ENCODE peak calls at places on chromosomes 11 and 22, in six cellular contexts. Z is germinal center, X is HTR-8/SVneo, L is astrocyte of the spinal cord, W is CD14-positive monocyte, T is NCI-H345. N is an unnamed sample.

GRCh38 chr11:65645710-65646109 is 7.8 kb downstream of the SIPA1 start:
- DNase-seq in Z (no peak), X (no peak), L (peak), W (no peak), T (no peak), N (no peak)

GRCh38 chr11:86686531-86686930 is 14.1 kb upstream of the ME3 start:
- DNase-seq in Z (no peak), X (no peak), L (no peak), W (no peak), T (no peak), N (no peak)

GRCh38 chr11:43582024-43582836 is 98.3 kb upstream of the HSD17B12 start:
- DNase-seq in Z (no peak), X (no peak), L (no peak), W (no peak), T (no peak), N (no peak)

GRCh38 chr22:20437253-20438065 is at the start of gene SCARF2:
- DNase-seq in Z (no peak), X (peak), L (peak), W (no peak), T (no peak), N (no peak)

GRCh38 chr22:39925273-39925672 is 24.4 kb downstream of the GRAP2 start:
- DNase-seq in Z (no peak), X (no peak), L (no peak), W (no peak), T (no peak), N (no peak)

GRCh38 chr22:24005201-24005600 is at the start of gene GSTT4:
- DNase-seq in Z (no peak), X (no peak), L (no peak), W (no peak), T (no peak), N (no peak)

GRCh38 chr11:76013526-76013925 is 192.8 kb downstream of the WNT11 start:
- DNase-seq in Z (no peak), X (no peak), L (no peak), W (no peak), T (no peak), N (no peak)

GRCh38 chr22:42959472-42960145 is 55.3 kb downstream of the PACSIN2 start:
- DNase-seq in Z (no peak), X (peak), L (peak), W (no peak), T (no peak), N (peak)

GRCh38 chr22:25024895-25025294 is 72.4 kb downstream of the KIAA1671 start:
- DNase-seq in Z (no peak), X (no peak), L (no peak), W (no peak), T (no peak), N (no peak)

GRCh38 chr22:45999379-45999971 is 22.5 kb upstream of the WNT7B start:
- DNase-seq in Z (no peak), X (no peak), L (no peak), W (no peak), T (peak), N (no peak)

GRCh38 chr11:95680169-95680929 is 109.2 kb downstream of the FAM76B start:
- DNase-seq in Z (no peak), X (no peak), L (peak), W (no peak), T (no peak), N (no peak)

GRCh38 chr22:28917747-28918543 is 34.6 kb downstream of the ZNRF3 start:
- DNase-seq in Z (no peak), X (no peak), L (peak), W (no peak), T (peak), N (no peak)

GRCh38 chr11:116221351-116221750 is 551.4 kb downstream of the BUD13 start:
- DNase-seq in Z (no peak), X (no peak), L (no peak), W (no peak), T (no peak), N (no peak)

N was measured in LoVo.